ENCODE peak calls at places on chromosomes 12 and 14, in eight cellular contexts. One of them, this sample, is unnamed.

GRCh38 chr12:754871-755562 is 2.6 kb downstream of the WNK1 start:
- DNase-seq in AG04450: peak
- DNase-seq in nucleus accumbens: no peak
- DNase-seq in progenitor cell of endocrine pancreas: no peak
- DNase-seq in activated T-cell treated with anti-CD3 and anti-CD28 coated beads for 24 hours: peak
- DNase-seq in NCI-H1436: no peak
- DNase-seq in mucosa of gallbladder: no peak
- DNase-seq in GM23248: peak
- DNase-seq in this sample: no peak

GRCh38 chr14:104009297-104009696 is 67.0 kb upstream of the RD3L start:
- DNase-seq in NCI-H1436: no peak
- DNase-seq in nucleus accumbens: no peak
- DNase-seq in mucosa of gallbladder: no peak
- DNase-seq in GM23248: no peak
- DNase-seq in AG04450: no peak
- DNase-seq in activated T-cell treated with anti-CD3 and anti-CD28 coated beads for 24 hours: no peak
- DNase-seq in progenitor cell of endocrine pancreas: no peak
- DNase-seq in this sample: no peak

GRCh38 chr14:75753696-75754095 is 92.7 kb downstream of the TTLL5 start:
- DNase-seq in mucosa of gallbladder: no peak
- DNase-seq in nucleus accumbens: no peak
- DNase-seq in progenitor cell of endocrine pancreas: no peak
- DNase-seq in GM23248: no peak
- DNase-seq in activated T-cell treated with anti-CD3 and anti-CD28 coated beads for 24 hours: no peak
- DNase-seq in AG04450: no peak
- DNase-seq in NCI-H1436: no peak
- DNase-seq in this sample: no peak

GRCh38 chr14:53539489-53540126 is 386.5 kb upstream of the DDHD1 start:
- DNase-seq in NCI-H1436: peak
- DNase-seq in activated T-cell treated with anti-CD3 and anti-CD28 coated beads for 24 hours: peak
- DNase-seq in nucleus accumbens: peak
- DNase-seq in progenitor cell of endocrine pancreas: peak
- DNase-seq in AG04450: peak
- DNase-seq in mucosa of gallbladder: peak
- DNase-seq in GM23248: peak
- DNase-seq in this sample: peak

GRCh38 chr14:28102814-28103213 is 663.8 kb upstream of the FOXG1 start:
- DNase-seq in nucleus accumbens: no peak
- DNase-seq in NCI-H1436: no peak
- DNase-seq in activated T-cell treated with anti-CD3 and anti-CD28 coated beads for 24 hours: no peak
- DNase-seq in progenitor cell of endocrine pancreas: no peak
- DNase-seq in mucosa of gallbladder: no peak
- DNase-seq in AG04450: no peak
- DNase-seq in GM23248: no peak
- DNase-seq in this sample: no peak

GRCh38 chr14:46951103-46951502 is 299.5 kb upstream of the RPL10L start:
- DNase-seq in progenitor cell of endocrine pancreas: no peak
- DNase-seq in nucleus accumbens: no peak
- DNase-seq in NCI-H1436: no peak
- DNase-seq in mucosa of gallbladder: no peak
- DNase-seq in GM23248: no peak
- DNase-seq in activated T-cell treated with anti-CD3 and anti-CD28 coated beads for 24 hours: no peak
- DNase-seq in AG04450: no peak
- DNase-seq in this sample: no peak

GRCh38 chr12:75543529-75543928 is 32.1 kb upstream of the KRR1 start:
- DNase-seq in progenitor cell of endocrine pancreas: no peak
- DNase-seq in nucleus accumbens: no peak
- DNase-seq in activated T-cell treated with anti-CD3 and anti-CD28 coated beads for 24 hours: no peak
- DNase-seq in mucosa of gallbladder: no peak
- DNase-seq in NCI-H1436: no peak
- DNase-seq in AG04450: no peak
- DNase-seq in GM23248: no peak
- DNase-seq in this sample: no peak

GRCh38 chr12:93788853-93789252 is 111.7 kb downstream of the CRADD start:
- DNase-seq in GM23248: no peak
- DNase-seq in activated T-cell treated with anti-CD3 and anti-CD28 coated beads for 24 hours: no peak
- DNase-seq in NCI-H1436: no peak
- DNase-seq in mucosa of gallbladder: no peak
- DNase-seq in AG04450: no peak
- DNase-seq in progenitor cell of endocrine pancreas: no peak
- DNase-seq in nucleus accumbens: no peak
- DNase-seq in this sample: no peak

GRCh38 chr12:76080017-76080728 is 4.3 kb downstream of the NAP1L1 start:
- DNase-seq in AG04450: peak
- DNase-seq in nucleus accumbens: no peak
- DNase-seq in activated T-cell treated with anti-CD3 and anti-CD28 coated beads for 24 hours: no peak
- DNase-seq in GM23248: peak
- DNase-seq in mucosa of gallbladder: no peak
- DNase-seq in NCI-H1436: no peak
- DNase-seq in progenitor cell of endocrine pancreas: no peak
- DNase-seq in this sample: no peak

GRCh38 chr12:111368684-111369495 is at the start of gene PHETA1:
- DNase-seq in activated T-cell treated with anti-CD3 and anti-CD28 coated beads for 24 hours: peak
- DNase-seq in NCI-H1436: peak
- DNase-seq in GM23248: peak
- DNase-seq in mucosa of gallbladder: peak
- DNase-seq in AG04450: peak
- DNase-seq in progenitor cell of endocrine pancreas: peak
- DNase-seq in nucleus accumbens: peak
- DNase-seq in this sample: peak

GRCh38 chr14:92914087-92914656 is 8.8 kb upstream of the CHGA start:
- DNase-seq in mucosa of gallbladder: peak
- DNase-seq in activated T-cell treated with anti-CD3 and anti-CD28 coated beads for 24 hours: no peak
- DNase-seq in GM23248: peak
- DNase-seq in nucleus accumbens: no peak
- DNase-seq in progenitor cell of endocrine pancreas: peak
- DNase-seq in NCI-H1436: no peak
- DNase-seq in AG04450: no peak
- DNase-seq in this sample: peak

GRCh38 chr12:9273276-9273675 is 65.1 kb upstream of the PZP start:
- DNase-seq in GM23248: peak
- DNase-seq in progenitor cell of endocrine pancreas: no peak
- DNase-seq in NCI-H1436: no peak
- DNase-seq in mucosa of gallbladder: no peak
- DNase-seq in AG04450: no peak
- DNase-seq in activated T-cell treated with anti-CD3 and anti-CD28 coated beads for 24 hours: no peak
- DNase-seq in nucleus accumbens: no peak
- DNase-seq in this sample: no peak

GRCh38 chr12:8734873-8735381 is 37.1 kb downstream of the RIMKLB start:
- DNase-seq in nucleus accumbens: no peak
- DNase-seq in activated T-cell treated with anti-CD3 and anti-CD28 coated beads for 24 hours: no peak
- DNase-seq in mucosa of gallbladder: no peak
- DNase-seq in progenitor cell of endocrine pancreas: no peak
- DNase-seq in NCI-H1436: no peak
- DNase-seq in AG04450: no peak
- DNase-seq in GM23248: no peak
- DNase-seq in this sample: no peak

GRCh38 chr14:52051251-52051650 is 17.6 kb downstream of the NID2 start:
- DNase-seq in nucleus accumbens: no peak
- DNase-seq in activated T-cell treated with anti-CD3 and anti-CD28 coated beads for 24 hours: no peak
- DNase-seq in mucosa of gallbladder: no peak
- DNase-seq in GM23248: peak
- DNase-seq in AG04450: no peak
- DNase-seq in progenitor cell of endocrine pancreas: no peak
- DNase-seq in NCI-H1436: no peak
- DNase-seq in this sample: no peak

GRCh38 chr14:55332654-55333570 is 61.7 kb downstream of the FBXO34 start:
- DNase-seq in nucleus accumbens: no peak
- DNase-seq in NCI-H1436: no peak
- DNase-seq in GM23248: no peak
- DNase-seq in progenitor cell of endocrine pancreas: no peak
- DNase-seq in AG04450: no peak
- DNase-seq in mucosa of gallbladder: no peak
- DNase-seq in activated T-cell treated with anti-CD3 and anti-CD28 coated beads for 24 hours: no peak
- DNase-seq in this sample: no peak

GRCh38 chr12:111434680-111435338 is 29.1 kb downstream of the SH2B3 start:
- DNase-seq in GM23248: peak
- DNase-seq in progenitor cell of endocrine pancreas: no peak
- DNase-seq in mucosa of gallbladder: peak
- DNase-seq in activated T-cell treated with anti-CD3 and anti-CD28 coated beads for 24 hours: peak
- DNase-seq in AG04450: no peak
- DNase-seq in NCI-H1436: no peak
- DNase-seq in nucleus accumbens: no peak
- DNase-seq in this sample: peak

GRCh38 chr14:52067873-52068740 is 752 bp downstream of the NID2 start:
- DNase-seq in activated T-cell treated with anti-CD3 and anti-CD28 coated beads for 24 hours: no peak
- DNase-seq in progenitor cell of endocrine pancreas: peak
- DNase-seq in mucosa of gallbladder: no peak
- DNase-seq in GM23248: peak
- DNase-seq in AG04450: no peak
- DNase-seq in NCI-H1436: no peak
- DNase-seq in nucleus accumbens: no peak
- DNase-seq in this sample: peak

GRCh38 chr12:89350661-89351488 is 1.4 kb downstream of the DUSP6 start:
- DNase-seq in NCI-H1436: no peak
- DNase-seq in activated T-cell treated with anti-CD3 and anti-CD28 coated beads for 24 hours: no peak
- DNase-seq in progenitor cell of endocrine pancreas: no peak
- DNase-seq in nucleus accumbens: no peak
- DNase-seq in mucosa of gallbladder: no peak
- DNase-seq in AG04450: no peak
- DNase-seq in GM23248: peak
- DNase-seq in this sample: peak

GRCh38 chr12:18130855-18131254 is 40.9 kb upstream of the RERGL start:
- DNase-seq in nucleus accumbens: no peak
- DNase-seq in mucosa of gallbladder: no peak
- DNase-seq in activated T-cell treated with anti-CD3 and anti-CD28 coated beads for 24 hours: no peak
- DNase-seq in GM23248: no peak
- DNase-seq in NCI-H1436: no peak
- DNase-seq in progenitor cell of endocrine pancreas: no peak
- DNase-seq in AG04450: no peak
- DNase-seq in this sample: no peak

GRCh38 chr14:61578745-61579144 is 116.6 kb upstream of the HIF1A start:
- DNase-seq in AG04450: no peak
- DNase-seq in progenitor cell of endocrine pancreas: no peak
- DNase-seq in activated T-cell treated with anti-CD3 and anti-CD28 coated beads for 24 hours: no peak
- DNase-seq in GM23248: peak
- DNase-seq in mucosa of gallbladder: no peak
- DNase-seq in nucleus accumbens: no peak
- DNase-seq in NCI-H1436: no peak
- DNase-seq in this sample: no peak

GRCh38 chr12:41514907-41515306 is 326.8 kb downstream of the PDZRN4 start:
- DNase-seq in progenitor cell of endocrine pancreas: no peak
- DNase-seq in GM23248: no peak
- DNase-seq in NCI-H1436: no peak
- DNase-seq in mucosa of gallbladder: no peak
- DNase-seq in activated T-cell treated with anti-CD3 and anti-CD28 coated beads for 24 hours: no peak
- DNase-seq in AG04450: no peak
- DNase-seq in nucleus accumbens: no peak
- DNase-seq in this sample: no peak

GRCh38 chr14:103576371-103577024 is 13.7 kb downstream of the COA8 start:
- DNase-seq in mucosa of gallbladder: peak
- DNase-seq in AG04450: no peak
- DNase-seq in progenitor cell of endocrine pancreas: no peak
- DNase-seq in NCI-H1436: peak
- DNase-seq in GM23248: peak
- DNase-seq in nucleus accumbens: peak
- DNase-seq in activated T-cell treated with anti-CD3 and anti-CD28 coated beads for 24 hours: no peak
- DNase-seq in this sample: peak

GRCh38 chr12:122486805-122487426 is 13.8 kb downstream of the ZCCHC8 start:
- DNase-seq in activated T-cell treated with anti-CD3 and anti-CD28 coated beads for 24 hours: no peak
- DNase-seq in mucosa of gallbladder: no peak
- DNase-seq in AG04450: no peak
- DNase-seq in nucleus accumbens: no peak
- DNase-seq in GM23248: no peak
- DNase-seq in NCI-H1436: no peak
- DNase-seq in progenitor cell of endocrine pancreas: no peak
- DNase-seq in this sample: no peak

GRCh38 chr12:79063258-79063657 is 198.7 kb downstream of the SYT1 start:
- DNase-seq in activated T-cell treated with anti-CD3 and anti-CD28 coated beads for 24 hours: no peak
- DNase-seq in mucosa of gallbladder: no peak
- DNase-seq in GM23248: no peak
- DNase-seq in NCI-H1436: no peak
- DNase-seq in AG04450: peak
- DNase-seq in nucleus accumbens: no peak
- DNase-seq in progenitor cell of endocrine pancreas: no peak
- DNase-seq in this sample: no peak

GRCh38 chr12:19893514-19893913 is 454.2 kb downstream of the AEBP2 start:
- DNase-seq in NCI-H1436: no peak
- DNase-seq in AG04450: peak
- DNase-seq in activated T-cell treated with anti-CD3 and anti-CD28 coated beads for 24 hours: no peak
- DNase-seq in mucosa of gallbladder: no peak
- DNase-seq in nucleus accumbens: no peak
- DNase-seq in progenitor cell of endocrine pancreas: no peak
- DNase-seq in GM23248: peak
- DNase-seq in this sample: no peak

GRCh38 chr14:103260629-103261124 is 73.4 kb upstream of the EIF5 start:
- DNase-seq in GM23248: peak
- DNase-seq in NCI-H1436: no peak
- DNase-seq in mucosa of gallbladder: peak
- DNase-seq in AG04450: no peak
- DNase-seq in activated T-cell treated with anti-CD3 and anti-CD28 coated beads for 24 hours: no peak
- DNase-seq in progenitor cell of endocrine pancreas: no peak
- DNase-seq in nucleus accumbens: no peak
- DNase-seq in this sample: peak

GRCh38 chr14:104224516-104225281 is 86.3 kb downstream of the KIF26A start:
- DNase-seq in nucleus accumbens: no peak
- DNase-seq in NCI-H1436: no peak
- DNase-seq in AG04450: no peak
- DNase-seq in progenitor cell of endocrine pancreas: no peak
- DNase-seq in GM23248: no peak
- DNase-seq in mucosa of gallbladder: no peak
- DNase-seq in activated T-cell treated with anti-CD3 and anti-CD28 coated beads for 24 hours: no peak
- DNase-seq in this sample: peak

GRCh38 chr14:105145381-105146180 is 23.0 kb downstream of the JAG2 start:
- DNase-seq in NCI-H1436: no peak
- DNase-seq in nucleus accumbens: no peak
- DNase-seq in mucosa of gallbladder: no peak
- DNase-seq in progenitor cell of endocrine pancreas: no peak
- DNase-seq in AG04450: no peak
- DNase-seq in activated T-cell treated with anti-CD3 and anti-CD28 coated beads for 24 hours: no peak
- DNase-seq in GM23248: no peak
- DNase-seq in this sample: no peak

GRCh38 chr12:67989184-67989965 is at the start of gene IFNG-AS1:
- DNase-seq in nucleus accumbens: no peak
- DNase-seq in activated T-cell treated with anti-CD3 and anti-CD28 coated beads for 24 hours: peak
- DNase-seq in progenitor cell of endocrine pancreas: no peak
- DNase-seq in mucosa of gallbladder: no peak
- DNase-seq in NCI-H1436: no peak
- DNase-seq in AG04450: no peak
- DNase-seq in GM23248: no peak
- DNase-seq in this sample: no peak

GRCh38 chr14:29898470-29898869 is 29.2 kb downstream of the PRKD1 start:
- DNase-seq in GM23248: no peak
- DNase-seq in progenitor cell of endocrine pancreas: no peak
- DNase-seq in nucleus accumbens: no peak
- DNase-seq in NCI-H1436: no peak
- DNase-seq in mucosa of gallbladder: no peak
- DNase-seq in activated T-cell treated with anti-CD3 and anti-CD28 coated beads for 24 hours: no peak
- DNase-seq in AG04450: no peak
- DNase-seq in this sample: no peak

GRCh38 chr12:52873832-52874572 is 25.2 kb upstream of the KRT78 start:
- DNase-seq in nucleus accumbens: peak
- DNase-seq in AG04450: peak
- DNase-seq in NCI-H1436: peak
- DNase-seq in progenitor cell of endocrine pancreas: peak
- DNase-seq in activated T-cell treated with anti-CD3 and anti-CD28 coated beads for 24 hours: peak
- DNase-seq in GM23248: peak
- DNase-seq in mucosa of gallbladder: peak
- DNase-seq in this sample: peak

GRCh38 chr12:38269897-38270296 is 46.7 kb upstream of the ALG10B start:
- DNase-seq in nucleus accumbens: no peak
- DNase-seq in AG04450: no peak
- DNase-seq in NCI-H1436: no peak
- DNase-seq in activated T-cell treated with anti-CD3 and anti-CD28 coated beads for 24 hours: no peak
- DNase-seq in mucosa of gallbladder: no peak
- DNase-seq in GM23248: no peak
- DNase-seq in progenitor cell of endocrine pancreas: no peak
- DNase-seq in this sample: no peak

GRCh38 chr14:61421212-61421923 is 100.0 kb downstream of the PRKCH start:
- DNase-seq in NCI-H1436: no peak
- DNase-seq in AG04450: no peak
- DNase-seq in nucleus accumbens: no peak
- DNase-seq in GM23248: no peak
- DNase-seq in mucosa of gallbladder: no peak
- DNase-seq in progenitor cell of endocrine pancreas: no peak
- DNase-seq in activated T-cell treated with anti-CD3 and anti-CD28 coated beads for 24 hours: no peak
- DNase-seq in this sample: no peak

GRCh38 chr12:86710110-86710509 is 453.9 kb upstream of the MGAT4C start:
- DNase-seq in progenitor cell of endocrine pancreas: no peak
- DNase-seq in activated T-cell treated with anti-CD3 and anti-CD28 coated beads for 24 hours: no peak
- DNase-seq in AG04450: no peak
- DNase-seq in mucosa of gallbladder: no peak
- DNase-seq in nucleus accumbens: no peak
- DNase-seq in NCI-H1436: no peak
- DNase-seq in GM23248: no peak
- DNase-seq in this sample: no peak

This sample was measured in colonic mucosa.